ENCODE peak calls at places on chromosomes 11 and 22, in four cellular contexts. H, E, I and V are unnamed samples.

GRCh38 chr11:70568504-70569172 is 170.3 kb downstream of the CTTN start:
- DNase-seq in H (peak), E (no peak), I (no peak), V (peak)

GRCh38 chr11:72352859-72353551 is 81.3 kb downstream of the CLPB start:
- DNase-seq in H (peak), E (no peak), I (no peak), V (no peak)

GRCh38 chr11:55497068-55497467 is 57.2 kb upstream of the OR4C15 start:
- DNase-seq in H (no peak), E (no peak), I (no peak), V (no peak)

GRCh38 chr11:96817488-96817887 is 427.7 kb downstream of the JRKL start:
- DNase-seq in H (no peak), E (no peak), I (no peak), V (no peak)

GRCh38 chr11:112961751-112962747 is 829 bp downstream of the NCAM1 start:
- DNase-seq in H (no peak), E (no peak), I (peak), V (peak)

GRCh38 chr11:120185678-120186407 is 25.0 kb upstream of the OAF start:
- DNase-seq in H (no peak), E (no peak), I (no peak), V (no peak)

GRCh38 chr22:43002198-43002577 is 12.8 kb downstream of the PACSIN2 start:
- DNase-seq in H (peak), E (no peak), I (no peak), V (no peak)

GRCh38 chr11:17410606-17411379 is 22.3 kb upstream of the KCNJ11 start:
- DNase-seq in H (no peak), E (no peak), I (no peak), V (no peak)

DNA sequence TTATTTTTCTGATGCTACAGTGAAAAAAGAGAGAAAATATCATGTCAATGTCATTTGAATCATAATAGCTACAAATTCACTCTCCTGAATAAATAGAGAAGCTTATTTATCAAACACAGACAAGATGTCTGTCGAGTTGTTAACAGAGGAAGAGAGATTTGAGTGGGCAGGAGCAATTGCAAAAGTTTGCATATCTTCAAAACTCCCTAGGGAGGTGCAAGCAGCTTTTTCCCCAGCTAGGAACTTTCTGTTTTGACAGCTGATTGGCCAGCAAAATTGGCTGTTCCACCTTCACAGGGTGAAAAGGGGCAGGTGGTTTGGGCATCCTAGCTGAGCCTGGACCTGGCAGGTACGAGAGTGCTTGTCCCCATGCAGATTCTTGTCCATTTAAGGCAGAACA is 98.2 kb downstream of the NTM start:
- DNase-seq in H (no peak), E (no peak), I (no peak), V (no peak)
- H3K27ac ChIP-seq in H (no peak), E (no peak), I (no peak), V (no peak)

GRCh38 chr22:36303115-36303467 is 50.2 kb downstream of the APOL1 start:
- DNase-seq in H (no peak), E (no peak), I (no peak), V (no peak)

GRCh38 chr22:36306227-36306626 is 53.3 kb downstream of the APOL1 start:
- DNase-seq in H (no peak), E (no peak), I (no peak), V (peak)

GRCh38 chr22:36304429-36304828 is 51.5 kb downstream of the APOL1 start:
- DNase-seq in H (peak), E (no peak), I (no peak), V (no peak)

GRCh38 chr22:36303874-36304273 is 50.9 kb downstream of the APOL1 start:
- DNase-seq in H (no peak), E (no peak), I (no peak), V (no peak)

GRCh38 chr22:36305813-36306212 is 52.9 kb downstream of the APOL1 start:
- DNase-seq in H (no peak), E (no peak), I (no peak), V (no peak)
- H3K27ac ChIP-seq in H (peak), E (no peak), I (no peak), V (no peak)

GRCh38 chr11:19525276-19525675 is 187.4 kb upstream of the NAV2 start:
- DNase-seq in H (no peak), E (no peak), I (no peak), V (no peak)

GRCh38 chr11:19524171-19524671 is 188.4 kb upstream of the NAV2 start:
- DNase-seq in H (peak), E (no peak), I (peak), V (peak)

GRCh38 chr11:19525714-19526113 is 186.9 kb upstream of the NAV2 start:
- DNase-seq in H (no peak), E (no peak), I (no peak), V (no peak)

GRCh38 chr11:19530505-19530904 is 182.1 kb upstream of the NAV2 start:
- DNase-seq in H (no peak), E (no peak), I (no peak), V (no peak)

GRCh38 chr11:19526119-19526518 is 186.5 kb upstream of the NAV2 start:
- DNase-seq in H (no peak), E (no peak), I (no peak), V (no peak)
- H3K27ac ChIP-seq in H (no peak), E (no peak), I (no peak), V (no peak)

GRCh38 chr22:38732251-38732815 is 23.5 kb downstream of the SUN2 start:
- DNase-seq in H (no peak), E (no peak), I (no peak), V (no peak)

GRCh38 chr22:38731703-38732161 is 24.1 kb downstream of the SUN2 start:
- DNase-seq in H (no peak), E (no peak), I (no peak), V (no peak)

GRCh38 chr22:38735126-38735464 is 20.7 kb downstream of the SUN2 start:
- DNase-seq in H (no peak), E (no peak), I (no peak), V (no peak)

GRCh38 chr22:38734203-38735100 is 21.3 kb downstream of the SUN2 start:
- DNase-seq in H (no peak), E (no peak), I (no peak), V (no peak)

DNA sequence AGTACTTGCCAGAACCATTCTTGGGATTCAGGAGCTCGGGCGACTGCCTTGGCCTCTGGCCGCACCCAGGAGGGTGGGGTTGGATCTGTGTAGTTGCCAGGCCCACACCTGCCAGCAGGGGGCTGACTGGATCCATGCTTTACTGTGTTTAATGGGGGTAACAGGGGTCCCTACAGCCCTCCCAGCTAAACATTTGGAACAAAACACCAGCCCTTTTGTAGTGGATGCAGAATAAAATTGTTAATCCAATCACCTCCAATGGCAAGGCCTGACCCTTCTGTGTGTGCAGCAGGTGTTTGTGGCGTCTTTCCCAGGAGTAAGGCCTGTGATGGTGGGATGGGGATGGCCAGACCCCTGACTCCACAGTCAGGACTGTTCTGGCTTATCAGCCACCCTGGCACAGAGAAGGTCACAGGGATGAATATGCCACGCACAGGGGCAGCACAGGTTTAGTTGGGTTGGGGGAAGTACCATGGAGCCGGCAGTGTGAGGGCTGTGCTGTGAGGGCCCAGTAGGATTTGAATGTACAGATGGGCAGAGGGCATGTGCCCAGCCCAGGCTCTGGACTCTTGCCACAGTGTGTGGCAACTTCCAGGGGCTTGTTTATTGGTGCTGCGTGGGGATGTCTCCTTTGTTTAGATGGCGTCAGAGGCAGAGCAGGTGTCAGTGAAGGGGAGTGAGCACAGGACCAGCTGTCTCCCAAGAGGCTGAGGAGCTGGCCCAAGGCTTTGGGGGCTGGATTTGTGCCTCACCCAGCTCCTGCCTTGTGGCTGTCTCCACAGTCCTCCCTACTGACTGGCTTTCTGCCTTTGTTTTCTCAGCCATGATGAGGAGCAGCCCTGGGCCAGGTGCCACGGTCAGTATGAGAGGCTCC is 22.2 kb downstream of the SUN2 start:
- DNase-seq in H (peak), E (no peak), I (peak), V (peak)
- H3K27ac ChIP-seq in H (peak), E (no peak), I (peak), V (peak)

GRCh38 chr22:24579242-24579569 is 13.7 kb downstream of the LRRC75B start:
- DNase-seq in H (no peak), E (no peak), I (no peak), V (no peak)
- H3K27ac ChIP-seq in H (no peak), E (no peak), I (no peak), V (no peak)

DNA sequence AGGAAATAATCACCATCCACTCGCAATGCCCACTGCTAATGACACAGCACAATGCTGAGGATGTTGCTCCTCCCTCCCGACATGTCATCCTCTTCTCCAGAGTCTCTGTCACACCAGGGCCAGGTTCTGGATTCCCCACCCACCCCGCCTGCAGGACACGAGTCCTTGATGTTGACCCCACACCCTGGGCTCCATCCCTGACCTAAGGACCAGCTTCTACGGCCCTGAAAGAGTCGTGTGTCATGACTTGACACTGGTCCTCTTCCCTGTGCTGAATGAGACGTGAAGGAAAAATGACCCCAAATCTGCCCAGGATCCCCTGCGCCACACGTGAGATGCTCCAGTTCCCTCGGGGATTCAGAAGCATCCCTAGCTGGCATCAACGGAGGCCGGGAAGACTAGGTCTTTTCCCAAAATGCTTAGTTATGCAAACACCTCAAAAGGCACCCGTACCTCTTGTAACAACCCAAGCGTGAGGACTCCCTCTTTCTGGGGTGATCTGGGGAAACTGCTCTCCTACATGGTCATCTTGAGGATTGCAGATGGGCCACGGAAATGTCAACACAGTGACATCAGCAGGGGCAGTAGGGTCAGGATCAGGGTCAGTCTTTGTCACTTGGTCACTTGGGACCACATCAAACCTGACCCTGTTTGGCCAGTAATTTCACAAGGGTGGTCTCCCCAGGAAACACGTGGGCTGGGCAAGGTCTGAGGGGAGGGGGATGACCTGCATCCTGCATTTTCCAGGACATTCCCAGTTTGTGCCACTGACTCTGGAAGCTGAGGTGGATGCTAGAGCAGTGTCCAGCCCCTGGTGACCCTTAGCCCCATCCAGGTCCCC is 42.0 kb downstream of the IGLL5 start:
- DNase-seq in H (no peak), E (no peak), I (no peak), V (no peak)
- H3K27ac ChIP-seq in H (no peak), E (no peak), I (no peak), V (no peak)

GRCh38 chr11:47394050-47394321 is 14.4 kb upstream of the SLC39A13 start:
- DNase-seq in H (no peak), E (no peak), I (no peak), V (no peak)
- H3K27ac ChIP-seq in H (no peak), E (no peak), I (peak), V (peak)